ENCODE peak calls at places on chromosomes 5 and 9, in five cellular contexts. P, B, S, H and U are unnamed samples.

GRCh38 chr5:36928947-36929346 is 52.4 kb downstream of the NIPBL start:
- DNase-seq in S (no peak), B (no peak), P (peak; percentile 83), H (no peak), U (no peak)

GRCh38 chr9:117763314-117763713 is 59.1 kb downstream of the TLR4 start:
- DNase-seq in H (no peak), P (peak; percentile 35), B (no peak), S (no peak), U (no peak)

GRCh38 chr9:121884057-121884512 is 209.0 kb downstream of the TTLL11 start:
- DNase-seq in P (no peak), S (no peak), H (no peak), B (no peak), U (no peak)

GRCh38 chr9:129182625-129183494 is 4.8 kb upstream of the IER5L start:
- DNase-seq in H (no peak), B (no peak), S (peak; percentile 41), P (no peak), U (no peak)

GRCh38 chr5:1509346-1510085 is 14.2 kb downstream of the LPCAT1 start:
- DNase-seq in B (no peak), S (peak; percentile 9), H (no peak), P (no peak), U (no peak)

GRCh38 chr5:78611161-78611605 is 37.4 kb downstream of the LHFPL2 start:
- DNase-seq in S (no peak), B (no peak), P (peak; percentile 47), H (no peak), U (peak; percentile 16)

GRCh38 chr5:17978954-17979353 is 344.7 kb downstream of the TAF11L14 start:
- DNase-seq in H (no peak), P (no peak), B (no peak), S (no peak), U (no peak)

GRCh38 chr9:29556317-29556716 is 1983.0 kb upstream of the C9orf72 start:
- DNase-seq in B (no peak), S (no peak), H (no peak), P (peak; percentile 83), U (no peak)

GRCh38 chr9:124869466-124869985 is 7.6 kb downstream of the ARPC5L start:
- DNase-seq in H (peak; percentile 42), S (no peak), P (peak; percentile 20), B (peak; percentile 40), U (no peak)

GRCh38 chr9:87494970-87495471 is 2.6 kb upstream of the DAPK1 start:
- DNase-seq in B (no peak), S (no peak), P (peak; percentile 19), H (no peak), U (no peak)

GRCh38 chr9:93129691-93130500 is 4.2 kb downstream of the NINJ1 start:
- DNase-seq in P (no peak), B (no peak), S (no peak), H (no peak), U (no peak)

DNA sequence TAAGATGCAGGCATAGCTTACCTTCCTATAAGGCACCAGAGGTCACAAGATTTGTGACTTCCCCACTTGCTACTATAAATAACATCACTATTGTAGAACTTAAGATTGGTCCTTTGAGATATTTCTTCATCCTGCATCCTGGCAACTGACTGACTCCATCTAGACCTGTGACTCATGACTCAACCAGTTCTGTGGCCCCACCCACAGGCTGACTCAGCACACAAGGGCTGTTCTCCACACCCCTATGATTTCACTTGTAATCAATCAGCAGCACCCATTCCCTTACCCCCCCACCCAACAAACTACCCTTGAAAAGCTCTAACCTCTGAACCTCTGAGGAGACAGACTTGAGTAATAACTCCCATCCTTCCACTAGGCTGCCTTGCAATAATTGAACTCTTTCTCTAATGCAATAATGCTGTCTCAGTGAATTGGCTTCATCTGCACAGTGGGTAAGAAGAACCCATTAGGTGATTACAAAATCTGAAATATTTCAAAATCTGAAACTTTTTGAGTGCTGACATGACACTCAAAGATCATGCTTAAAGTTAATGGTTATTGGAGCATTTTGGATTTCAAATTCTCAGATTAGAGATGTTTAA is 296.7 kb downstream of the ARL15 start:
- DNase-seq in P (peak; percentile 89), S (peak; percentile 55), B (peak; percentile 28), H (no peak), U (no peak)
- H3K4me1 ChIP-seq in P (peaks cover 3% of the 10 kb centered on the region), S (no peaks in the 10 kb centered on the region), B (no peaks in the 10 kb centered on the region), H (no peaks in the 10 kb centered on the region), U (peaks cover 3% of the 10 kb centered on the region)

GRCh38 chr9:71646131-71646530 is 122.2 kb downstream of the CEMIP2 start:
- DNase-seq in H (no peak), B (no peak), S (no peak), P (no peak), U (no peak)
- H3K36me3 ChIP-seq in H (no peaks in the 10 kb centered on the region), B (no peaks in the 10 kb centered on the region), S (no peaks in the 10 kb centered on the region), P (no peaks in the 10 kb centered on the region), U (no peaks in the 10 kb centered on the region)

GRCh38 chr5:14173419-14174234 is 30.5 kb downstream of the TRIO start:
- DNase-seq in S (no peak), H (no peak), P (no peak), B (no peak), U (no peak)
- H3K4me1 ChIP-seq in S (peaks cover 62% of the 10 kb centered on the region), H (no peaks in the 10 kb centered on the region), P (peaks cover 41% of the 10 kb centered on the region), B (no peaks in the 10 kb centered on the region), U (peaks cover 6% of the 10 kb centered on the region)

DNA sequence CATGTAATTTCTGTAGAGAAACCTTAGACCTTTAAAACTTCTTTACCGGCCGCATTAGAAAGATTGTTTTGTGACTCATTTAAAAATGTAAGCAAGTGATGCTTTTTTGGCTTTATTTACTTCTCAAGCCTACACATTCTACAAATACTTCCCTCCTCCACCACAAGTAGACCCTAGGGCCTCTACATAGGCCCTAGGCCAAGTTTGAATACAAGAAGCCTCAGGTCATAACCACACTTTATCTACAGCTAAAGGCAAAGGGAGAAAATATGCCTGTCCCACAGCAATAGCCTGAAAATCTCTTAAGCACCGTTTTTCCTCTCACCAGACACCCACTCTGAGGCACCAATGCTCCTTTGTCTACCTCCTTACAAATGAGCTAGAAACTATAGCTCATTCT is 53.9 kb downstream of the CSNK1A1 start:
- DNase-seq in B (no peak), H (no peak), S (no peak), P (peak; percentile 97), U (no peak)
- H3K36me3 ChIP-seq in B (peaks cover 84% of the 10 kb centered on the region), H (peaks cover 53% of the 10 kb centered on the region), S (peaks cover 6% of the 10 kb centered on the region), P (peaks cover 6% of the 10 kb centered on the region), U (peaks cover 2% of the 10 kb centered on the region)

DNA sequence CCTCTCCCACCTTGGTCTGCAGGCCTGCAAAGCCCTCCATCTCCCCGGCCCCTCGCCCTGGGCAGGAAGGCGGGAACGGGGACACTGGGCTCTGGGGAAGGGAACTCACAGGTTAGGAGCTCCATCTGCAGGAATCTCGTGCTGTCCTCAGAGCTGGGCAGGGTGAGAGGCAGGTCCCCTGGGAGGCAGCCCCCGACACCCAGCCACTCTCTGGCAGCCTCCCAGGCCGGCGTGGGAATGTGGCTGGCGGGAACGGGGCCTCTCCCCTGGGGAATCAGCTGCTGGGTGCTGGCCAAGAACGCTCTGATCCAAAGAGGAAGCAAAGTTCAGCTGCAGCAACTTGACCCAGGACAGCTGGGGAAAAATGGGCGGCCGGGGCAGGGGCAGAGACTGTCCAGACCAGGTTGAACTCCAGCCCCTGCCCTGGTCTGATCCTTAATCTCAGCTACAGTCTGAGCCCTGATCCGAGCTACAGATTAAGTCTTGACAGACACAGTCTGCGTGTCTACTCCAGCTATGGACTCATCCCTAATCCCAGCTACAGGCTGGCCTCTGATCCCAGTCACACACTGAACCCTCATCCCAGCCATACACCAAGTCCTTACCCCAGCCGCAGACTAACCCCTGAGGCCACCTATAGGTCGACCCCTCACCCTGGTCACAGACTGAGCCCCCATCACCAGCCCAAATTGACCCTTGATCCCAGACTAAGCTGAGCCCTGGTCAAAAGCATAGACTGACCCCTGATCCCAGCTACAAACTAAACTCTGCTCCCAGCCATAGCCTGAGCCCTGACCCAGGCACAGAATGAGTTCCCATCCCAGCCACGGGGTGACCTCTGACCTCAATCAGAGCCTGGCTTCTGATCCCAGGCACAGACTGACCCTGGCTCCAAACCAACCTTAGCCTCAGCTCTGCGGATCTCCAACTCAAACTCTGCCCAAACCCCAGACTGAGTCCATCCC is 37.3 kb upstream of the EGFL7 start:
- DNase-seq in B (peak; percentile 60), H (no peak), P (peak; percentile 47), S (peak; percentile 76), U (no peak)
- H3K4me1 ChIP-seq in B (peaks cover 80% of the 10 kb centered on the region), H (no peaks in the 10 kb centered on the region), P (peaks cover 9% of the 10 kb centered on the region), S (peaks cover 21% of the 10 kb centered on the region), U (peaks cover 1% of the 10 kb centered on the region)

GRCh38 chr5:174182111-174182510 is 136.6 kb downstream of the NSG2 start:
- DNase-seq in S (no peak), B (no peak), H (no peak), P (no peak), U (no peak)
- H3K36me3 ChIP-seq in S (no peaks in the 10 kb centered on the region), B (no peaks in the 10 kb centered on the region), H (no peaks in the 10 kb centered on the region), P (no peaks in the 10 kb centered on the region), U (no peaks in the 10 kb centered on the region)

DNA sequence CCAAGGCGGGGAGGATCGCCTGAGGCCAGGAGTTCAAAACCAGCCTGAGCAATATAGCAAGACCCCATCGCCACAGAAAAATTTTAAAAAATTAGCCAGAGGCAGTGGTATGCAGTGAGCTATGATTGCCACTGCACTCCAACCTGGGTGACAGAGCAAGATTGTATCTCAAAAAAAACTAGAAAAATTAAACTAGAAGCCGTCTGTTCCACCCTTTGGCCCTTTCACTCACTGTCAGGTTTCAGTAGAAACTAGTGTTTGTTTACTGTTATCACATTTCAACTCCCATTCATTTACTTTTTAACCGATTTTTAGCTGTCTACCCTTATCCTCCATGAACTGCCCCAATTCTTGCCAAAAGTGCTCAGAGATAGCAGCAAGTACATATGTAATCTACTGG is 8.3 kb downstream of the UGCG start:
- DNase-seq in H (no peak), P (no peak), S (no peak), B (no peak), U (no peak)
- H3K4me1 ChIP-seq in H (peaks cover 22% of the 10 kb centered on the region), P (peaks cover 21% of the 10 kb centered on the region), S (peaks cover 30% of the 10 kb centered on the region), B (no peaks in the 10 kb centered on the region), U (no peaks in the 10 kb centered on the region)

GRCh38 chr5:149545327-149545726 is 5.9 kb downstream of the CSNK1A1 start:
- DNase-seq in B (no peak), S (no peak), P (no peak), H (no peak), U (no peak)

GRCh38 chr5:149546974-149547373 is 4.3 kb downstream of the CSNK1A1 start:
- DNase-seq in S (no peak), B (no peak), P (peak; percentile 17), H (no peak), U (no peak)

GRCh38 chr5:149543361-149544198 is 7.7 kb downstream of the CSNK1A1 start:
- DNase-seq in B (no peak), S (no peak), P (no peak), H (no peak), U (no peak)

GRCh38 chr5:149541893-149542292 is 9.3 kb downstream of the CSNK1A1 start:
- DNase-seq in P (no peak), S (no peak), H (no peak), B (no peak), U (no peak)

DNA sequence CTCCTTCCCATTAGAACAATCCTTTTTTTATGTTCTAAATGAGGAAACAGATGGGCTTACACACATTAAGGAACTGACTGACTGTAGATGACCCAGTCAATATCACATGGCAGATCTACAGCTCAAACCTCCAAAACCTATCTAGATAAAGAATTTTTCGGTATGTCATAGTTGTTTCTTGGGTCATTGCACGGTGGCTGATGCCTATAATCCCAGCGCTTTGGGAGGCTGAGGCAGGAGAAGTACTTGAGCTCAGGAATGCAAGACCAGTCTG is 7.1 kb downstream of the CSNK1A1 start:
- DNase-seq in S (no peak), B (no peak), H (no peak), P (no peak), U (no peak)
- H3K36me3 ChIP-seq in S (peaks cover under 1% of the 10 kb centered on the region), B (peaks cover 89% of the 10 kb centered on the region), H (peaks cover 36% of the 10 kb centered on the region), P (peaks cover 5% of the 10 kb centered on the region), U (peaks cover 7% of the 10 kb centered on the region)

GRCh38 chr5:151076616-151077015 is 4.2 kb downstream of the TNIP1 start:
- DNase-seq in P (no peak), S (peak; percentile 6), B (no peak), H (no peak), U (no peak)
- H3K4me1 ChIP-seq in P (peaks cover 19% of the 10 kb centered on the region), S (peaks cover 72% of the 10 kb centered on the region), B (peaks cover 27% of the 10 kb centered on the region), H (peaks cover 43% of the 10 kb centered on the region), U (peaks cover 2% of the 10 kb centered on the region)